ENCODE peak calls at places on chromosome 5, in nine cellular contexts. One of them, this sample, is unnamed.
A peak's percentile ranks its signal among the peaks of the same experiment; 100 is the strongest.

GRCh38 chr5:137272831-137273230 is 226.3 kb downstream of the SPOCK1 start:
- DNase-seq in heart right ventricle: no peak
- DNase-seq in upper lobe of left lung: no peak
- DNase-seq in A673: no peak
- DNase-seq in IMR-90: no peak
- DNase-seq in Peyer's patch: no peak
- DNase-seq in right atrium auricular region: no peak
- DNase-seq in fibroblast of the aortic adventitia: no peak
- DNase-seq in H1: no peak
- DNase-seq in this sample: no peak

GRCh38 chr5:6737043-6737941 is 24.1 kb downstream of the TENT4A start:
- DNase-seq in heart right ventricle: no peak
- DNase-seq in upper lobe of left lung: peak; percentile 61
- DNase-seq in A673: no peak
- DNase-seq in IMR-90: no peak
- DNase-seq in Peyer's patch: no peak
- DNase-seq in right atrium auricular region: no peak
- DNase-seq in fibroblast of the aortic adventitia: no peak
- DNase-seq in H1: no peak
- DNase-seq in this sample: no peak

GRCh38 chr5:165188555-165189260 is 1683.3 kb downstream of the MAT2B start:
- DNase-seq in heart right ventricle: no peak
- DNase-seq in upper lobe of left lung: no peak
- DNase-seq in A673: no peak
- DNase-seq in IMR-90: no peak
- DNase-seq in Peyer's patch: no peak
- DNase-seq in right atrium auricular region: no peak
- DNase-seq in fibroblast of the aortic adventitia: no peak
- DNase-seq in H1: no peak
- DNase-seq in this sample: no peak

GRCh38 chr5:120682851-120683250 is 218.8 kb downstream of the PRR16 start:
- DNase-seq in heart right ventricle: no peak
- DNase-seq in upper lobe of left lung: no peak
- DNase-seq in A673: no peak
- DNase-seq in IMR-90: peak; percentile 55
- DNase-seq in Peyer's patch: no peak
- DNase-seq in right atrium auricular region: no peak
- DNase-seq in fibroblast of the aortic adventitia: peak; percentile 31
- DNase-seq in H1: no peak
- DNase-seq in this sample: peak; percentile 48

GRCh38 chr5:173833200-173833599 is 54.9 kb upstream of the CPEB4 start:
- DNase-seq in heart right ventricle: no peak
- DNase-seq in upper lobe of left lung: no peak
- DNase-seq in A673: no peak
- DNase-seq in IMR-90: no peak
- DNase-seq in Peyer's patch: no peak
- DNase-seq in right atrium auricular region: no peak
- DNase-seq in fibroblast of the aortic adventitia: peak; percentile 23
- DNase-seq in H1: no peak
- DNase-seq in this sample: no peak

GRCh38 chr5:116577064-116577788 is 2.6 kb upstream of the SEMA6A start:
- DNase-seq in heart right ventricle: no peak
- DNase-seq in upper lobe of left lung: no peak
- DNase-seq in A673: no peak
- DNase-seq in IMR-90: no peak
- DNase-seq in Peyer's patch: no peak
- DNase-seq in right atrium auricular region: no peak
- DNase-seq in fibroblast of the aortic adventitia: no peak
- DNase-seq in H1: no peak
- DNase-seq in this sample: no peak

GRCh38 chr5:153952893-153953292 is 85.8 kb downstream of the FAM114A2 start:
- DNase-seq in heart right ventricle: no peak
- DNase-seq in upper lobe of left lung: no peak
- DNase-seq in A673: no peak
- DNase-seq in IMR-90: no peak
- DNase-seq in Peyer's patch: no peak
- DNase-seq in right atrium auricular region: no peak
- DNase-seq in fibroblast of the aortic adventitia: peak; percentile 63
- DNase-seq in H1: no peak
- DNase-seq in this sample: no peak

GRCh38 chr5:6496207-6496584 is 47.5 kb downstream of the UBE2QL1 start:
- DNase-seq in heart right ventricle: no peak
- DNase-seq in upper lobe of left lung: no peak
- DNase-seq in A673: no peak
- DNase-seq in IMR-90: no peak
- DNase-seq in Peyer's patch: no peak
- DNase-seq in right atrium auricular region: no peak
- DNase-seq in fibroblast of the aortic adventitia: no peak
- DNase-seq in H1: no peak
- DNase-seq in this sample: no peak

GRCh38 chr5:132086277-132086794 is 12.7 kb downstream of the CSF2 start:
- DNase-seq in heart right ventricle: peak; percentile 67
- DNase-seq in upper lobe of left lung: no peak
- DNase-seq in A673: peak; percentile 30
- DNase-seq in IMR-90: peak; percentile 98
- DNase-seq in Peyer's patch: no peak
- DNase-seq in right atrium auricular region: peak; percentile 75
- DNase-seq in fibroblast of the aortic adventitia: peak; percentile 97
- DNase-seq in H1: no peak
- DNase-seq in this sample: peak; percentile 86

GRCh38 chr5:96049398-96050272 is 88.0 kb upstream of the ELL2 start:
- DNase-seq in heart right ventricle: no peak
- DNase-seq in upper lobe of left lung: no peak
- DNase-seq in A673: no peak
- DNase-seq in IMR-90: peak; percentile 91
- DNase-seq in Peyer's patch: no peak
- DNase-seq in right atrium auricular region: no peak
- DNase-seq in fibroblast of the aortic adventitia: peak; percentile 82
- DNase-seq in H1: no peak
- DNase-seq in this sample: peak; percentile 52

GRCh38 chr5:134464988-134465855 is 53.5 kb upstream of the CDKN2AIPNL start:
- DNase-seq in heart right ventricle: peak; percentile 30
- DNase-seq in upper lobe of left lung: peak; percentile 53
- DNase-seq in A673: no peak
- DNase-seq in IMR-90: no peak
- DNase-seq in Peyer's patch: peak; percentile 50
- DNase-seq in right atrium auricular region: no peak
- DNase-seq in fibroblast of the aortic adventitia: no peak
- DNase-seq in H1: no peak
- DNase-seq in this sample: no peak

GRCh38 chr5:101390317-101390908 is 487.3 kb upstream of the ST8SIA4 start:
- DNase-seq in heart right ventricle: no peak
- DNase-seq in upper lobe of left lung: no peak
- DNase-seq in A673: peak; percentile 56
- DNase-seq in IMR-90: peak; percentile 45
- DNase-seq in Peyer's patch: no peak
- DNase-seq in right atrium auricular region: no peak
- DNase-seq in fibroblast of the aortic adventitia: peak; percentile 57
- DNase-seq in H1: no peak
- DNase-seq in this sample: peak; percentile 71

GRCh38 chr5:168104811-168105481 is 186.5 kb upstream of the WWC1 start:
- DNase-seq in heart right ventricle: no peak
- DNase-seq in upper lobe of left lung: no peak
- DNase-seq in A673: peak; percentile 70
- DNase-seq in IMR-90: no peak
- DNase-seq in Peyer's patch: no peak
- DNase-seq in right atrium auricular region: no peak
- DNase-seq in fibroblast of the aortic adventitia: no peak
- DNase-seq in H1: no peak
- DNase-seq in this sample: peak; percentile 15

GRCh38 chr5:151243127-151243526 is 9.9 kb upstream of the GM2A start:
- DNase-seq in heart right ventricle: no peak
- DNase-seq in upper lobe of left lung: no peak
- DNase-seq in A673: no peak
- DNase-seq in IMR-90: no peak
- DNase-seq in Peyer's patch: no peak
- DNase-seq in right atrium auricular region: no peak
- DNase-seq in fibroblast of the aortic adventitia: no peak
- DNase-seq in H1: no peak
- DNase-seq in this sample: no peak

GRCh38 chr5:59724482-59725392 is 168.8 kb downstream of the PDE4D start:
- DNase-seq in heart right ventricle: no peak
- DNase-seq in upper lobe of left lung: no peak
- DNase-seq in A673: peak; percentile 69
- DNase-seq in IMR-90: peak; percentile 36
- DNase-seq in Peyer's patch: peak; percentile 64
- DNase-seq in right atrium auricular region: no peak
- DNase-seq in fibroblast of the aortic adventitia: peak; percentile 39
- DNase-seq in H1: no peak
- DNase-seq in this sample: peak; percentile 81

GRCh38 chr5:166354277-166354676 is 1937.2 kb upstream of the WWC1 start:
- DNase-seq in heart right ventricle: no peak
- DNase-seq in upper lobe of left lung: no peak
- DNase-seq in A673: no peak
- DNase-seq in IMR-90: peak; percentile 0
- DNase-seq in Peyer's patch: no peak
- DNase-seq in right atrium auricular region: no peak
- DNase-seq in fibroblast of the aortic adventitia: no peak
- DNase-seq in H1: no peak
- DNase-seq in this sample: no peak

GRCh38 chr5:131749138-131749537 is 47.7 kb downstream of the FNIP1 start:
- DNase-seq in heart right ventricle: no peak
- DNase-seq in upper lobe of left lung: no peak
- DNase-seq in A673: no peak
- DNase-seq in IMR-90: peak; percentile 86
- DNase-seq in Peyer's patch: no peak
- DNase-seq in right atrium auricular region: no peak
- DNase-seq in fibroblast of the aortic adventitia: peak; percentile 28
- DNase-seq in H1: no peak
- DNase-seq in this sample: no peak

GRCh38 chr5:69504036-69504435 is 11.4 kb downstream of the OCLN start:
- DNase-seq in heart right ventricle: no peak
- DNase-seq in upper lobe of left lung: no peak
- DNase-seq in A673: no peak
- DNase-seq in IMR-90: peak; percentile 43
- DNase-seq in Peyer's patch: no peak
- DNase-seq in right atrium auricular region: no peak
- DNase-seq in fibroblast of the aortic adventitia: no peak
- DNase-seq in H1: no peak
- DNase-seq in this sample: no peak

DNA sequence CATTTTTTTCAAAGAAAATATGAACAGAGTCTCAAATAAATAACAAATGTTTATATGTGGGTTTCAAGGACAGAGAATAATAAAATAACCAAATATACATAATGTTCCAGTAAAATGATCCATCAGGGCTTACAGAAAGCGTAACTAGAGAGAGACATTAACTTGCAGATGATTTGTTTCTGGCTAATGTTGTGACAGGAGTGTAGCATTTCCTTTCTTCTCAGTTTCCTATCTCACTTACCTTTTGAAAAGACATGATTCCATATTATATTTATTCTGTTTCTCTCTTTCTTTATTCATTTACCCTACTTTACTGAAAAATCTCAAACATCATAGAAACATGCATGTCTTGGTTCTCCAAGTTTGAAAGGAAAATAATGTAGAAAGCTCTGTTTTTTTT is 451.3 kb upstream of the CDH9 start:
- DNase-seq in heart right ventricle: no peak
- DNase-seq in upper lobe of left lung: no peak
- DNase-seq in A673: no peak
- DNase-seq in IMR-90: no peak
- DNase-seq in Peyer's patch: no peak
- DNase-seq in right atrium auricular region: no peak
- DNase-seq in fibroblast of the aortic adventitia: no peak
- DNase-seq in H1: no peak
- DNase-seq in this sample: no peak
- TF ChIP-seq CTCF in heart right ventricle: no peak
- TF ChIP-seq CTCF in upper lobe of left lung: no peak
- TF ChIP-seq CTCF in A673: no peak
- TF ChIP-seq CTCF in IMR-90: no peak
- TF ChIP-seq CTCF in Peyer's patch: no peak
- TF ChIP-seq CTCF in right atrium auricular region: no peak
- TF ChIP-seq CTCF in fibroblast of the aortic adventitia: no peak
- TF ChIP-seq CTCF in H1: no peak
- TF ChIP-seq CTCF in this sample: no peak

GRCh38 chr5:20331826-20332225 is 343.8 kb upstream of the CDH18 start:
- DNase-seq in heart right ventricle: no peak
- DNase-seq in upper lobe of left lung: no peak
- DNase-seq in A673: no peak
- DNase-seq in IMR-90: no peak
- DNase-seq in Peyer's patch: no peak
- DNase-seq in right atrium auricular region: no peak
- DNase-seq in fibroblast of the aortic adventitia: no peak
- DNase-seq in H1: no peak
- DNase-seq in this sample: no peak

GRCh38 chr5:20340123-20340522 is 352.1 kb upstream of the CDH18 start:
- DNase-seq in heart right ventricle: no peak
- DNase-seq in upper lobe of left lung: no peak
- DNase-seq in A673: no peak
- DNase-seq in IMR-90: no peak
- DNase-seq in Peyer's patch: no peak
- DNase-seq in right atrium auricular region: no peak
- DNase-seq in fibroblast of the aortic adventitia: no peak
- DNase-seq in H1: no peak
- DNase-seq in this sample: no peak

GRCh38 chr5:20335978-20336377 is 348.0 kb upstream of the CDH18 start:
- DNase-seq in heart right ventricle: no peak
- DNase-seq in upper lobe of left lung: no peak
- DNase-seq in A673: no peak
- DNase-seq in IMR-90: no peak
- DNase-seq in Peyer's patch: no peak
- DNase-seq in right atrium auricular region: no peak
- DNase-seq in fibroblast of the aortic adventitia: no peak
- DNase-seq in H1: no peak
- DNase-seq in this sample: peak; percentile 1
- TF ChIP-seq CTCF in heart right ventricle: no peak
- TF ChIP-seq CTCF in upper lobe of left lung: no peak
- TF ChIP-seq CTCF in A673: no peak
- TF ChIP-seq CTCF in IMR-90: no peak
- TF ChIP-seq CTCF in Peyer's patch: no peak
- TF ChIP-seq CTCF in right atrium auricular region: no peak
- TF ChIP-seq CTCF in fibroblast of the aortic adventitia: peak; percentile 17
- TF ChIP-seq CTCF in H1: peak; percentile 37
- TF ChIP-seq CTCF in this sample: peak; percentile 27

GRCh38 chr5:127934791-127935256 is 148.7 kb upstream of the SLC12A2 start:
- DNase-seq in heart right ventricle: no peak
- DNase-seq in upper lobe of left lung: no peak
- DNase-seq in A673: no peak
- DNase-seq in IMR-90: peak; percentile 63
- DNase-seq in Peyer's patch: no peak
- DNase-seq in right atrium auricular region: no peak
- DNase-seq in fibroblast of the aortic adventitia: peak; percentile 67
- DNase-seq in H1: peak; percentile 41
- DNase-seq in this sample: peak; percentile 65
- TF ChIP-seq CTCF in heart right ventricle: no peak
- TF ChIP-seq CTCF in upper lobe of left lung: no peak
- TF ChIP-seq CTCF in A673: no peak
- TF ChIP-seq CTCF in IMR-90: peak; percentile 9
- TF ChIP-seq CTCF in Peyer's patch: no peak
- TF ChIP-seq CTCF in right atrium auricular region: no peak
- TF ChIP-seq CTCF in fibroblast of the aortic adventitia: no peak
- TF ChIP-seq CTCF in H1: peak; percentile 2
- TF ChIP-seq CTCF in this sample: peak; percentile 8

DNA sequence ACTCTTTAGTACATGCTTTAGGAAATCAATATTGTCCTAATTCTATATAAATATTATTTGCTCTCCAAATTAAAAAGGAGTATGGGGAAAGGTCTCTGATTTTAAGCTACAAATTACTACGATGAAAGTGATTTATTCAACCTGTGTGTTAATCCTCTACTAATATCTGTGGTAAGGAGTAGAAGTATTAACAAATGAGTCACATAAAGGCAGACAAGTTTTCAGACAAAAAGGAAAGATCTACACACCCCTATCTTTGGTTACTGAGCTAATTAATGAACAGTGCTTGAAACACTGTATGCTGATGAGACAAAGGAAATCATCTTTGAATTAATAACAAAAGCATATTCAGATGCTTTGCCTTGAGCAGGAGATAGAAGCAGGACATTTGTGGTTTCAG is 15.9 kb downstream of the LOX start:
- DNase-seq in heart right ventricle: no peak
- DNase-seq in upper lobe of left lung: no peak
- DNase-seq in A673: no peak
- DNase-seq in IMR-90: no peak
- DNase-seq in Peyer's patch: no peak
- DNase-seq in right atrium auricular region: no peak
- DNase-seq in fibroblast of the aortic adventitia: no peak
- DNase-seq in H1: no peak
- DNase-seq in this sample: no peak
- TF ChIP-seq CTCF in heart right ventricle: no peak
- TF ChIP-seq CTCF in upper lobe of left lung: no peak
- TF ChIP-seq CTCF in A673: no peak
- TF ChIP-seq CTCF in IMR-90: no peak
- TF ChIP-seq CTCF in Peyer's patch: no peak
- TF ChIP-seq CTCF in right atrium auricular region: no peak
- TF ChIP-seq CTCF in fibroblast of the aortic adventitia: no peak
- TF ChIP-seq CTCF in H1: no peak
- TF ChIP-seq CTCF in this sample: no peak